ENCODE peak calls at places on chromosomes 5 and 9, in eight cellular contexts. X, L, H, P, I, U, J and K are unnamed samples. For H3K4me1, the result is how much of the 10 kb centered on the place peaks cover.

GRCh38 chr5:163338-163620 is 28.0 kb upstream of the LRRC14B start:
- DNase-seq in P (no peak), I (no peak), L (no peak), U (no peak), X (no peak), H (no peak), J (no peak), K (no peak)

GRCh38 chr9:110256142-110256391 is 240 bp downstream of the TXN start:
- DNase-seq in I (no peak), L (no peak), J (no peak), P (no peak), H (no peak), U (no peak), X (no peak), K (no peak)

GRCh38 chr5:86979801-86980510 is 287.7 kb upstream of the RASA1 start:
- DNase-seq in P (peak), J (no peak), X (no peak), U (no peak), L (no peak), I (peak), H (peak), K (no peak)

GRCh38 chr5:146467729-146468128 is 20.6 kb downstream of the TCERG1 start:
- DNase-seq in L (no peak), J (no peak), H (no peak), P (no peak), I (no peak), U (no peak), X (no peak), K (no peak)

GRCh38 chr9:137138701-137139467 is at the start of gene GRIN1:
- DNase-seq in H (no peak), P (no peak), J (peak), X (peak), L (no peak), U (peak), I (no peak), K (peak)

GRCh38 chr9:27514551-27514950 is 9.5 kb upstream of the IFNK start:
- DNase-seq in P (no peak), I (no peak), L (no peak), X (no peak), J (no peak), U (no peak), H (no peak), K (no peak)

GRCh38 chr9:70315389-70315788 is 56.6 kb downstream of the SMC5 start:
- DNase-seq in L (no peak), I (no peak), P (peak), H (no peak), U (no peak), J (no peak), X (no peak), K (no peak)

GRCh38 chr5:135072357-135073247 is 38.6 kb upstream of the PITX1 start:
- DNase-seq in I (no peak), P (no peak), J (peak), L (no peak), U (no peak), H (no peak), X (no peak), K (peak)

GRCh38 chr5:112012112-112012511 is 255.1 kb upstream of the NREP start:
- DNase-seq in L (no peak), P (peak), X (no peak), J (no peak), H (no peak), U (no peak), I (peak), K (no peak)

GRCh38 chr5:17978954-17979353 is 344.7 kb downstream of the TAF11L14 start:
- DNase-seq in I (no peak), P (no peak), L (no peak), U (no peak), X (no peak), H (no peak), J (no peak), K (no peak)

GRCh38 chr5:81363093-81363886 is 30.6 kb downstream of the ACOT12 start:
- DNase-seq in L (no peak), I (no peak), X (no peak), U (no peak), P (no peak), J (no peak), H (no peak), K (no peak)

GRCh38 chr5:131637694-131638093 is 2.7 kb upstream of the RAPGEF6 start:
- DNase-seq in L (no peak), J (no peak), X (no peak), U (no peak), H (no peak), P (no peak), I (no peak), K (no peak)
- H3K4me2 ChIP-seq in L (no peak), J (no peak), X (no peak), U (no peak), H (no peak), P (no peak), I (no peak), K (no peak)

GRCh38 chr5:179254638-179255271 is 90.5 kb downstream of the ADAMTS2 start:
- DNase-seq in X (no peak), L (no peak), U (no peak), J (no peak), P (no peak), I (no peak), H (no peak), K (no peak)
- H3K4me1 ChIP-seq in X (under half), L (under half), U (under half), J (under half), P (under half), I (under half), H (under half), K (under half)

GRCh38 chr5:124741711-124742496 is 4.5 kb downstream of the ZNF608 start:
- DNase-seq in X (no peak), H (peak), I (peak), L (no peak), U (peak), J (peak), P (peak), K (peak)

GRCh38 chr5:124742521-124742920 is 3.9 kb downstream of the ZNF608 start:
- DNase-seq in L (no peak), J (no peak), H (no peak), P (no peak), X (no peak), I (no peak), U (no peak), K (no peak)

GRCh38 chr5:124742983-124743533 is 3.4 kb downstream of the ZNF608 start:
- DNase-seq in X (no peak), L (no peak), J (peak), I (peak), U (no peak), P (peak), H (peak), K (no peak)

GRCh38 chr5:124744170-124744911 is 2.1 kb downstream of the ZNF608 start:
- DNase-seq in I (peak), U (no peak), H (no peak), X (no peak), P (no peak), J (peak), L (no peak), K (no peak)

GRCh38 chr5:124743534-124744169 is 2.8 kb downstream of the ZNF608 start:
- DNase-seq in I (no peak), J (peak), X (no peak), L (no peak), P (no peak), U (no peak), H (no peak), K (peak)
- H3K4me2 ChIP-seq in I (peak), J (peak), X (no peak), L (peak), P (peak), U (peak), H (peak), K (peak)

GRCh38 chr9:20490246-20490834 is 132.0 kb downstream of the MLLT3 start:
- DNase-seq in X (no peak), I (no peak), H (no peak), L (no peak), U (no peak), P (no peak), J (no peak), K (no peak)
- H3K4me1 ChIP-seq in X (under half), I (under half), H (under half), L (under half), U (under half), P (under half), J (under half), K (under half)

GRCh38 chr9:135596211-135596610 is 34.7 kb downstream of the PAEP start:
- DNase-seq in X (no peak), L (no peak), P (no peak), J (no peak), H (no peak), U (no peak), I (no peak), K (no peak)
- H3K4me2 ChIP-seq in X (no peak), L (no peak), P (no peak), J (no peak), H (no peak), U (no peak), I (no peak), K (no peak)

GRCh38 chr9:89449261-89449671 is 48.6 kb downstream of the SEMA4D start:
- DNase-seq in P (no peak), L (no peak), X (no peak), H (no peak), U (no peak), I (no peak), J (no peak), K (no peak)
- H3K4me1 ChIP-seq in P (under half), L (under half), X (under half), H (under half), U (under half), I (under half), J (under half), K (under half)

DNA sequence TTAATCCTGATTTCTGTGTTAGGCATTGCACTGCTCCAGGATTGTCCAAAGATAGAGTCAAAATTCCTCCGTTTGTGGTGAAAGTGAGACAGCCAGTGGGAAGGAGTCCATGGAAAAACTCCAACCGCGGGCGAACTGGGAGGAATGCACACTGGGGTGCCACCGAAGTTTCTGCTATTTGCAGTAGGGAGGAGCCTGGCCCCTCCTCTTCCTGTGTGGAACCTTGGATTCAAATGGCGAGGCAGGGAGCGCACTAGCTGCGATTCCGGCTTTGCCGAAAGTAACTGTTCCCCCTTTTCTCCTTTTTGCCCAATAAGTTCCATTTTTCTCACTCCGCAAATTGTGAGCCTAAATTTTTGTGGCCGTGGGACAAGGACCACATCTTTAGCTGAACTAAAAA is 9.3 kb downstream of the BAAT start:
- DNase-seq in J (peak), H (no peak), I (no peak), L (no peak), X (no peak), P (no peak), U (no peak), K (no peak)
- H3K4me2 ChIP-seq in J (no peak), H (no peak), I (no peak), L (peak), X (no peak), P (no peak), U (no peak), K (no peak)

GRCh38 chr5:102760815-102761214 is 5.7 kb downstream of the PAM start:
- DNase-seq in U (no peak), I (peak), P (no peak), H (no peak), L (no peak), X (no peak), J (no peak), K (peak)
- H3K4me1 ChIP-seq in U (under half), I (under half), P (under half), H (under half), L (under half), X (under half), J (under half), K (under half)